ENCODE peak calls at places on chromosomes 11 and 22, in seven cellular contexts. M is transverse colon; V is colonic mucosa; P is heart left ventricle; Z is heart right ventricle; W is SK-N-SH; G is CD4-positive, CD25-positive, alpha-beta regulatory T cell. X is an unnamed sample. For H3K9me3, the result is how much of the 10 kb centered on the place peaks cover.

GRCh38 chr11:36372101-36372767 is 76.1 kb downstream of the PRR5L start:
- DNase-seq in M (no peak), V (no peak), P (no peak), Z (no peak), W (no peak), G (no peak), X (no peak)

GRCh38 chr11:86741489-86742435 is 58.6 kb upstream of the PRSS23 start:
- DNase-seq in M (no peak), V (no peak), P (no peak), Z (no peak), W (no peak), G (no peak), X (no peak)

GRCh38 chr11:67538306-67538705 is 15.1 kb upstream of the CABP2 start:
- DNase-seq in M (no peak), V (no peak), P (no peak), Z (no peak), W (no peak), G (no peak), X (no peak)

GRCh38 chr11:8690374-8691342 is 8.1 kb downstream of the RPL27A start:
- DNase-seq in M (no peak), V (no peak), P (no peak), Z (no peak), W (no peak), G (no peak), X (no peak)

GRCh38 chr11:61126266-61126665 is 24.0 kb downstream of the CD5 start:
- DNase-seq in M (no peak), V (no peak), P (peak), Z (peak), W (peak), G (no peak), X (no peak)

GRCh38 chr11:12175694-12176241 is 65.4 kb downstream of the MICAL2 start:
- DNase-seq in M (no peak), V (no peak), P (no peak), Z (no peak), W (no peak), G (peak), X (no peak)

GRCh38 chr11:122593473-122594420 is 61.8 kb upstream of the UBASH3B start:
- DNase-seq in M (no peak), V (no peak), P (no peak), Z (no peak), W (no peak), G (no peak), X (no peak)

GRCh38 chr22:43693245-43693644 is 118.9 kb downstream of the EFCAB6 start:
- DNase-seq in M (no peak), V (no peak), P (no peak), Z (no peak), W (no peak), G (no peak), X (no peak)

GRCh38 chr22:45314789-45315188 is 5.1 kb downstream of the FAM118A start:
- DNase-seq in M (no peak), V (no peak), P (no peak), Z (no peak), W (no peak), G (no peak), X (no peak)

GRCh38 chr11:128738942-128739341 is 45.1 kb downstream of the FLI1 start:
- DNase-seq in M (no peak), V (no peak), P (no peak), Z (no peak), W (no peak), G (peak), X (no peak)

GRCh38 chr11:10777806-10778205 is 26.8 kb downstream of the CTR9 start:
- DNase-seq in M (no peak), V (no peak), P (no peak), Z (no peak), W (no peak), G (no peak), X (no peak)

GRCh38 chr22:22207845-22208564 is 36.6 kb upstream of the VPREB1 start:
- DNase-seq in M (peak), V (peak), P (peak), Z (peak), W (peak), G (peak), X (peak)

GRCh38 chr11:96508861-96509260 is 119.0 kb downstream of the JRKL start:
- DNase-seq in M (no peak), V (no peak), P (no peak), Z (no peak), W (no peak), G (no peak), X (no peak)

GRCh38 chr11:94020777-94021615 is at the start of gene HEPHL1:
- DNase-seq in M (no peak), V (no peak), P (no peak), Z (no peak), W (no peak), G (no peak), X (no peak)

GRCh38 chr22:39428597-39429071 is 28.2 kb upstream of the MGAT3 start:
- DNase-seq in M (no peak), V (no peak), P (peak), Z (no peak), W (no peak), G (no peak), X (no peak)

GRCh38 chr22:30261134-30261533 is 5.5 kb downstream of the OSM start:
- DNase-seq in M (no peak), V (no peak), P (no peak), Z (no peak), W (no peak), G (no peak), X (no peak)

GRCh38 chr11:42345933-42346332 is 886.5 kb upstream of the LRRC4C start:
- DNase-seq in M (no peak), V (no peak), P (no peak), Z (no peak), W (no peak), G (no peak), X (no peak)

GRCh38 chr11:84817998-84818397 is 809.1 kb downstream of the DLG2 start:
- DNase-seq in M (no peak), V (no peak), P (no peak), Z (no peak), W (no peak), G (no peak), X (no peak)

GRCh38 chr22:17998913-17999312 is 25.4 kb downstream of the MICAL3 start:
- DNase-seq in M (no peak), V (no peak), P (no peak), Z (no peak), W (no peak), G (no peak), X (no peak)

GRCh38 chr11:40168461-40168860 is 1291.0 kb downstream of the LRRC4C start:
- DNase-seq in M (no peak), V (no peak), P (no peak), Z (no peak), W (no peak), G (no peak), X (no peak)

GRCh38 chr22:37177755-37178154 is 10.3 kb downstream of the C1QTNF6 start:
- DNase-seq in M (no peak), V (no peak), P (no peak), Z (no peak), W (no peak), G (no peak), X (no peak)

GRCh38 chr22:35394011-35394312 is 6.0 kb upstream of the MCM5 start:
- DNase-seq in M (no peak), V (no peak), P (no peak), Z (no peak), W (no peak), G (no peak), X (no peak)

GRCh38 chr11:75596914-75597313 is 34.9 kb downstream of the SERPINH1 start:
- DNase-seq in M (no peak), V (no peak), P (no peak), Z (no peak), W (no peak), G (no peak), X (no peak)

GRCh38 chr11:54558919-54559318 is 44.9 kb downstream of the OR4C46 start:
- DNase-seq in M (no peak), V (no peak), P (no peak), Z (no peak), W (no peak), G (no peak), X (no peak)

GRCh38 chr11:70573701-70574151 is 175.4 kb downstream of the CTTN start:
- DNase-seq in M (no peak), V (no peak), P (no peak), Z (no peak), W (no peak), G (no peak), X (no peak)

GRCh38 chr11:959608-960007 is 33.9 kb downstream of the AP2A2 start:
- DNase-seq in M (no peak), V (no peak), P (no peak), Z (no peak), W (no peak), G (no peak), X (no peak)

GRCh38 chr11:46838501-46838900 is 7.6 kb downstream of the CKAP5 start:
- DNase-seq in M (no peak), V (no peak), P (no peak), Z (no peak), W (no peak), G (no peak), X (no peak)

GRCh38 chr22:23313791-23314567 is 133.7 kb downstream of the BCR start:
- DNase-seq in M (no peak), V (no peak), P (no peak), Z (no peak), W (peak), G (no peak), X (no peak)

GRCh38 chr11:107988397-107989158 is 20.1 kb upstream of the CUL5 start:
- DNase-seq in M (no peak), V (no peak), P (no peak), Z (no peak), W (no peak), G (no peak), X (no peak)

GRCh38 chr11:130601141-130601540 is 152.7 kb downstream of the ADAMTS15 start:
- DNase-seq in M (peak), V (no peak), P (peak), Z (peak), W (no peak), G (no peak), X (no peak)

GRCh38 chr11:130211144-130211543 is 51.6 kb downstream of the ST14 start:
- DNase-seq in M (no peak), V (peak), P (no peak), Z (no peak), W (no peak), G (no peak), X (no peak)

GRCh38 chr22:19707347-19708322 is 6.7 kb upstream of the SEPTIN5 start:
- DNase-seq in M (no peak), V (no peak), P (peak), Z (no peak), W (peak), G (no peak), X (no peak)

GRCh38 chr22:25488244-25489020 is 76.0 kb upstream of the GRK3 start:
- DNase-seq in M (peak), V (peak), P (peak), Z (peak), W (peak), G (no peak), X (no peak)

GRCh38 chr22:41687901-41688364 is 734 bp downstream of the SNU13 start:
- DNase-seq in M (peak), V (no peak), P (peak), Z (peak), W (peak), G (peak), X (no peak)

DNA sequence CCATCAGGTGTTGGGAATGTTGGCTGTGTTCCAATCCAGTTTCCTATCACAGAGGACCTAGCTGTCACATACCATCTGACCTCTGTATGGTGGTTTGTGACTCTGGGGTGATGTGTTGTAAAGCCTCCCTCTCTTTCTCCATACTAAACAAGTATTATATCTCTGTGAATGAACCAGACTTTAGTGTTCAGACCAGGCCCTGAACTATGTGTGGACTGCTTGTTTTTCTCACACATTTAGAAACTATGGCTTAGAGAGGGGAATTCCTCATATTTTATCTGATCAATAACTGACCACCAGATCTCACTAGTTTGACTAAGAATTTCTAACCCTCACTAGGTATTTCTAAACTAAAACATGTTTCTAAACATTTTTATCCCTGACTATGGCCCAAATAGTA is 17.5 kb downstream of the NCR3LG1 start:
- DNase-seq in M (no peak), V (no peak), P (no peak), Z (no peak), W (no peak), G (no peak), X (no peak)
- H3K9me3 ChIP-seq in M (under half), V (under half), P (half or more), Z (half or more), W (under half), G (under half), X (under half)

GRCh38 chr22:16651217-16651616 is 58.6 kb upstream of the CCT8L2 start:
- DNase-seq in M (no peak), V (no peak), P (no peak), Z (no peak), W (no peak), G (no peak), X (no peak)
- H3K9me3 ChIP-seq in M (under half), V (under half), P (under half), Z (under half), W (under half), G (under half), X (under half)

DNA sequence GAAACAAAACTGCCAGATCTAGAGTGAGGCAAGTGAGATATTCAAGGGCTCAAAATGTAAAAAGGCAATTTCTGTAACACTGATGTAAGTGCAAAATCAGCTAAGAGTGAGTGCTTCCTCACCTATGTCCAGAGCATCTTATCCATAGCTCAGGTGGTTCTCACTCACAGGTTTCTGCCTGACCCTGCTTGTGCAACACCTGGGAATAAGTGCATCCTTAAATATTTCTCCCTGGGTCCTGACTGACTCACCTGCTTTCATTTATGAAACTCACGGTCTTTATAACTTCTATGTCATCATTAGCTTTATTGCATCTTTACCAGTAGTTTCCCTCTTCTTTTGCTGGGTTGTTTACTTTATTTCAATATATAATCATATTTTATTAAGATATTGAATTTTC is 260.6 kb downstream of the CNTN5 start:
- DNase-seq in M (no peak), V (no peak), P (no peak), Z (no peak), W (no peak), G (no peak), X (no peak)
- H3K9me3 ChIP-seq in M (under half), V (under half), P (under half), Z (under half), W (under half), G (under half), X (under half)

GRCh38 chr22:50088096-50088495 is 1.7 kb upstream of the MOV10L1 start:
- DNase-seq in M (no peak), V (no peak), P (no peak), Z (no peak), W (no peak), G (no peak), X (no peak)
- H3K9me3 ChIP-seq in M (under half), V (under half), P (under half), Z (under half), W (under half), G (under half), X (under half)

DNA sequence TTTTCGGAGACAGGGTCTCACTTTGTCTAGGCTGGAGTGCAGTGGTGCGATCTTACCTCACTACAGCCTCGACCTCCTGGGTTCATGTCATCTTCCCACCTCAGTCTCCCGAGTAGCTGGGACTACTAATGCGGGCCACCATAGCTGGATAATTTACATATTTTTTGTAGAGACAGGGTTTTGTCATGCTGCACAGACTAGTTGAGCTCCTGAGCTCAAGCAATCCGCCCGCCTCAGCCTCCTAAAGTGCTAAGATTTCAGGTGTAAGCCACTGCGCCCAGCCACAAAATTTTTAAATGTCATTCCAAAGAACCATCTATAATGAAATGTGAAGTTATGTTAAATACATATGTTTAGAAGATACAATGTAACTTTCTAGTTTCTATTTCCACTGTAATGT is 4747.7 kb upstream of the OR11H1 start:
- DNase-seq in M (no peak), V (no peak), P (no peak), Z (no peak), W (no peak), G (no peak), X (no peak)
- H3K9me3 ChIP-seq in M (under half), V (under half), P (under half), Z (under half), W (under half), G (under half), X (under half)

DNA sequence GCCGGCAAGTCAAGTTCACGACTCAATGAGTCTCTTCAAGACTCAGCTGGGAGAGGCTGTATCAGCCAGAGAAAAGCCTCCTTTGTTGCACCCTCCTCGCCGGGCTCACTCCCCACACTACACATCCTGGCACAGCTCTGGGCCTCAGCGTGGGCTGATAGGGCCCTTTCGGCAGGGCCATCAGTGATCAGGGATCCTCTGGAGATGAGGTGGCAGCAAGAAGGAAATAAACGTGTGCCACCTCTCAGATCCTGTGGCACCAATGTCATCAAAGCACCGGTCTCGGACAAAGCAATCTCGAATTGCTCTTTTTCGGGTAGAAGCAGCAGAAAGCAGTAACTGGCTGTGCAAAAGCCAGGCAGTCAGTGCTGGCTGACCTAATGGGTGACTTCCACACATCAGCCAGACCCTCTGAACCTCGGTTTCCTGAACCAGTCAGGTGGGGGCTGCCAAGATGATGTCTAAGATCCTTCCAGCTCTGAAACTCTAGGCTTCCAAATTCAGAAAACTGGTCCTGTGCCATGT is 2.1 kb downstream of the EHD1 start:
- DNase-seq in M (no peak), V (no peak), P (peak), Z (no peak), W (no peak), G (peak), X (no peak)
- H3K9me3 ChIP-seq in M (under half), V (under half), P (under half), Z (under half), W (under half), G (under half), X (under half)

DNA sequence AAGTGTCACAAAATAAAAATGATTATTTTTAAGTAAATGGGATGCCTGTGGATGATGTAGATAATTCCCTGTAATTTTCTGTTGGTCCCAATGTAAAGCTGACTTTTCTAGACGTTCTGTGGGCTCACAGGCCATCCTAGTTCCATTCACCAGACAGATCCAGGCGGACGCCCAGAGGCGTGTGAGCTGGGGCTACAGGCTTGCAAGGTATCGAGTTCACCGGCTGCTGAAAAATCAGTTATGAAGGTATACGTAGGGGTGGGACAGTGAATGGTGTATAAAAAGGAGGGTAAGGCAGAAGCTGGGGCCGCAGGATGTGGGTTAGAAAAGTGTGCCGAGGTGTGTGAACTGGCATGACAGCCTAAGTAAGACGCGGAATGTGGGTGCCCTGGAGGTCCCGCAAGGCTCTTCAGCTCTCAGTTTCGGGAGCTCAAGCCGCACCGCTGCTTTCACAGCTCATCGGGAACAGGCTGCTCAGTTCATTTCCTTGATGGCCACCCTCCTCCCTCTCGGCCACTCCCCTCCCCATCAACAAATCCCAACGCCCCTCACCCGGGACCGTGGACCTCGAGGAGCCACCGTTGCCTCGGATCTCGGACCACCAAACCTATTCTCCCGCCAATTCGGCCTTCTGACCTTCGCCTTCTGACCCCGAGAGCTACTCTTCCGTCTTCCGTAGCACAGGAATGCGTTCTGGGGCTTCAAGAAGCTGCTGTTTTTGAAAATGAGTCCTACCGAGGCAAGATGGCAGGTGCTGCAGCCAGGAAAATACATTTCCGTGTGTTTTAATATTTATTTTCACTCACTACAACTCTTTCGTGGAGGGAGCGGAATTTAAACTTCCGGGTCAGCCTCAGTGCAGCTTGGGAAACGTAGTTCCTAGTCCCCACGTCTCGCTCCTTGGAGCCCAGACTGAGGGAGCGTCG is at the start of gene XNDC1N:
- DNase-seq in M (peak), V (peak), P (peak), Z (peak), W (peak), G (peak), X (peak)
- H3K9me3 ChIP-seq in M (under half), V (under half), P (under half), Z (under half), W (under half), G (under half), X (under half)

DNA sequence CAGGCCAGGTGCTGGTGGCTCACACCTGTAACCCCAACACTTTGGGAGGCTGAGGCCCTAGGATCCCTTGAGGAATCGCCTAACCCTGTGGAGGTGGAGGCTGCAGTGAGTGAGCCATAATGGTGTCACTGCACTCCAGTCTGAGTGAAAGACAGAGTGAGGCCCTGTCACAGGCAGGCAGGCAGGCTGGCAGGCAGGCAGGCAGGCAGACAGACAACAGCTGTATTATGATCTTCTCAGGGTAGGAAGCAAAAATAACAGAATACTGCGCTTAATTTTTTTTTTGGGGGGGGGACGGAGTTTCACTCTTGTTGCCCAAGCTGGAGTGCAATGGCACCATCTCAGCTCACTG is 3901.6 kb upstream of the OR11H1 start:
- DNase-seq in M (no peak), V (no peak), P (peak), Z (no peak), W (no peak), G (no peak), X (no peak)
- H3K9me3 ChIP-seq in M (under half), V (under half), P (half or more), Z (half or more), W (under half), G (under half), X (under half)

X was measured in T-helper 17 cell.